ENCODE peak calls at places on chromosomes 2 and 18, in six cellular contexts. Q, K, F, H, G and C are unnamed samples. For H3K27me3, the result is how much of the 10 kb centered on the place peaks cover.

GRCh38 chr2:166126014-166126639 is 1.7 kb downstream of the SCN1A start:
- DNase-seq in Q (no peak), G (no peak), K (no peak), H (no peak), F (no peak), C (no peak)

GRCh38 chr2:225756198-225756597 is 356.7 kb downstream of the NYAP2 start:
- DNase-seq in H (no peak), K (no peak), F (no peak), Q (peak), G (no peak), C (no peak)

GRCh38 chr2:10378189-10378588 is 69.9 kb downstream of the ODC1 start:
- DNase-seq in F (no peak), K (no peak), Q (peak), G (no peak), H (no peak), C (no peak)

GRCh38 chr2:28469304-28469703 is 26.6 kb upstream of the PLB1 start:
- DNase-seq in G (no peak), H (no peak), K (no peak), Q (no peak), F (peak), C (no peak)

GRCh38 chr2:38386377-38386776 is 9.3 kb upstream of the ATL2 start:
- DNase-seq in F (no peak), G (no peak), H (no peak), Q (no peak), K (no peak), C (no peak)

GRCh38 chr18:35024965-35025364 is 16.2 kb upstream of the MAPRE2 start:
- DNase-seq in F (peak), G (peak), K (peak), H (no peak), Q (no peak), C (peak)

GRCh38 chr18:25016181-25016580 is 335.8 kb downstream of the ZNF521 start:
- DNase-seq in F (no peak), Q (no peak), H (no peak), G (no peak), K (no peak), C (no peak)

GRCh38 chr2:150476213-150476740 is 11.2 kb downstream of the RND3 start:
- DNase-seq in K (no peak), H (no peak), Q (no peak), G (no peak), F (peak), C (no peak)

GRCh38 chr18:21693322-21693721 is 11.3 kb downstream of the ABHD3 start:
- DNase-seq in F (no peak), G (no peak), Q (no peak), H (no peak), K (no peak), C (no peak)

GRCh38 chr18:46073474-46074331 is 1.6 kb upstream of the PSTPIP2 start:
- DNase-seq in K (peak), Q (peak), G (no peak), F (peak), H (no peak), C (peak)

GRCh38 chr2:148643421-148643820 is 1.1 kb upstream of the EPC2 start:
- DNase-seq in F (no peak), H (no peak), K (no peak), G (no peak), Q (no peak), C (no peak)

GRCh38 chr2:142907653-142908052 is 30.2 kb downstream of the KYNU start:
- DNase-seq in H (no peak), Q (no peak), G (no peak), K (no peak), F (no peak), C (no peak)

GRCh38 chr2:168915433-168916328 is 14.6 kb downstream of the G6PC2 start:
- DNase-seq in Q (peak), F (no peak), K (no peak), H (no peak), G (no peak), C (no peak)

GRCh38 chr2:145760781-145761649 is 1241.1 kb upstream of the ZEB2 start:
- DNase-seq in Q (no peak), G (no peak), H (no peak), F (peak), K (no peak), C (no peak)

GRCh38 chr18:66993492-66993891 is 389.6 kb upstream of the CDH19 start:
- DNase-seq in H (no peak), G (no peak), F (no peak), K (no peak), Q (no peak), C (no peak)

GRCh38 chr2:202185816-202186221 is 52.6 kb downstream of the SUMO1 start:
- DNase-seq in K (no peak), G (no peak), Q (no peak), H (no peak), F (peak), C (no peak)

GRCh38 chr18:62486290-62486964 is 36.4 kb upstream of the ZCCHC2 start:
- DNase-seq in Q (no peak), F (peak), K (no peak), G (peak), H (no peak), C (no peak)

GRCh38 chr2:45888167-45888566 is 236.7 kb downstream of the PRKCE start:
- DNase-seq in Q (no peak), K (no peak), G (no peak), H (no peak), F (peak), C (no peak)

GRCh38 chr2:226673314-226673723 is 126.3 kb downstream of the IRS1 start:
- DNase-seq in G (no peak), K (no peak), F (peak), H (no peak), Q (no peak), C (no peak)

GRCh38 chr18:57062841-57063240 is 84.0 kb upstream of the BOD1L2 start:
- DNase-seq in G (no peak), K (no peak), Q (no peak), F (no peak), H (peak), C (no peak)

GRCh38 chr2:113842919-113843736 is 46.8 kb upstream of the ACTR3 start:
- DNase-seq in F (peak), H (no peak), K (no peak), Q (no peak), G (no peak), C (no peak)

GRCh38 chr18:57813245-57813644 is 10.1 kb upstream of the ATP8B1 start:
- DNase-seq in G (no peak), Q (no peak), K (no peak), F (peak), H (no peak), C (no peak)

GRCh38 chr2:190435031-190435677 is 27.0 kb downstream of the MFSD6 start:
- DNase-seq in G (no peak), H (no peak), Q (no peak), F (no peak), K (no peak), C (no peak)

GRCh38 chr2:239161711-239162140 is 239.1 kb downstream of the HDAC4 start:
- DNase-seq in G (no peak), K (peak), Q (no peak), H (no peak), F (no peak), C (no peak)

GRCh38 chr2:85854897-85855296 is 33.9 kb downstream of the ST3GAL5 start:
- DNase-seq in K (no peak), H (no peak), F (no peak), Q (no peak), G (no peak), C (no peak)

GRCh38 chr2:100140582-100140981 is 1.8 kb downstream of the AFF3 start:
- DNase-seq in K (no peak), G (no peak), Q (no peak), F (no peak), H (no peak), C (no peak)

GRCh38 chr2:38528008-38528442 is 74.7 kb downstream of the HNRNPLL start:
- DNase-seq in K (peak), G (no peak), F (peak), Q (no peak), H (peak), C (no peak)

GRCh38 chr2:27494284-27494943 is 586 bp downstream of the FNDC4 start:
- DNase-seq in H (peak), K (peak), F (peak), Q (no peak), G (no peak), C (no peak)

GRCh38 chr2:46231721-46232120 is 65.5 kb upstream of the EPAS1 start:
- DNase-seq in H (no peak), K (no peak), G (no peak), F (no peak), Q (no peak), C (no peak)

GRCh38 chr2:20474757-20475566 is 28.1 kb downstream of the RHOB start:
- DNase-seq in G (no peak), F (no peak), H (no peak), Q (no peak), K (peak), C (no peak)

GRCh38 chr2:168198476-168199192 is 48.8 kb downstream of the STK39 start:
- DNase-seq in G (no peak), Q (no peak), K (no peak), H (no peak), F (peak), C (no peak)

GRCh38 chr2:144519934-144520717 is at the start of gene ZEB2:
- DNase-seq in H (peak), F (peak), Q (no peak), K (peak), G (no peak), C (no peak)

GRCh38 chr2:238143239-238143951 is 4.9 kb downstream of the KLHL30 start:
- DNase-seq in Q (no peak), H (no peak), F (peak), G (no peak), K (no peak), C (no peak)

GRCh38 chr2:38163006-38163405 is 87.1 kb upstream of the CYP1B1 start:
- DNase-seq in F (no peak), H (no peak), Q (no peak), G (no peak), K (no peak), C (no peak)

GRCh38 chr18:72871091-72871490 is 3.3 kb upstream of the NETO1 start:
- DNase-seq in G (no peak), H (no peak), K (no peak), Q (no peak), F (peak), C (no peak)

GRCh38 chr18:72867721-72868665 is at the start of gene NETO1:
- DNase-seq in H (peak), K (no peak), Q (no peak), F (no peak), G (no peak), C (no peak)

GRCh38 chr18:72869786-72870185 is 2.0 kb upstream of the NETO1 start:
- DNase-seq in Q (no peak), F (no peak), K (no peak), H (peak), G (no peak), C (no peak)

GRCh38 chr18:72866901-72867701 is 686 bp downstream of the NETO1 start:
- DNase-seq in G (no peak), Q (no peak), F (no peak), K (no peak), H (peak), C (no peak)

GRCh38 chr18:72868666-72869661 is 1.2 kb upstream of the NETO1 start:
- DNase-seq in F (no peak), H (peak), G (no peak), Q (no peak), K (no peak), C (no peak)
- H3K27me3 ChIP-seq in F (under half), H (under half), G (under half), Q (under half), K (under half), C (under half)

GRCh38 chr2:56331810-56332209 is 148.0 kb downstream of the CCDC85A start:
- DNase-seq in G (no peak), Q (no peak), F (no peak), H (no peak), K (no peak), C (no peak)

GRCh38 chr2:56325661-56326345 is 142.0 kb downstream of the CCDC85A start:
- DNase-seq in F (no peak), Q (peak), H (no peak), G (no peak), K (no peak), C (no peak)

DNA sequence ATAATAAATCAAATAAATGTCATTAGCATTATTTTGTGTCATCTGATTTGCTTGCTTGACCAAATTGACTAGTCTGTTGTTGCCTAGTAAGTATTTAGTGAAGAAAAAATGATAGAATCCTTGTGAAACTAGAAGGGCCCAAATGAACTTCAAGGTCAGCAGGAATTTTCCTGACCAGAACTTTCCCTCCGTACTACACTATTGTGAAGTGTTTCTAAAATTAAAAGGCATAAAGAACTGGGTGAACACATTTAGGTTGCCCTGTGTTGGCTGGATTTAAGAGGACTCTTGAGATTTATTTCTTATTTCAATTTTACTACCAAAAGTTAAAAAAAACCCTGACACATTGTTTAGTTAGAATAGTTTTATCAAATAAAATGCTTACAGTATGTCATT is 142.6 kb downstream of the CCDC85A start:
- DNase-seq in Q (no peak), H (no peak), G (no peak), F (no peak), K (no peak), C (no peak)
- H3K27ac ChIP-seq in Q (no peak), H (no peak), G (no peak), F (no peak), K (no peak), C (no peak)

GRCh38 chr2:210762604-210763588 is 206.5 kb downstream of the CPS1 start:
- DNase-seq in Q (no peak), F (no peak), G (no peak), H (peak), K (no peak), C (no peak)

GRCh38 chr2:210768329-210768910 is 212.0 kb downstream of the CPS1 start:
- DNase-seq in Q (no peak), F (no peak), G (no peak), H (no peak), K (no peak), C (no peak)
- H3K27me3 ChIP-seq in Q (under half), F (under half), G (under half), H (under half), K (under half), C (under half)

DNA sequence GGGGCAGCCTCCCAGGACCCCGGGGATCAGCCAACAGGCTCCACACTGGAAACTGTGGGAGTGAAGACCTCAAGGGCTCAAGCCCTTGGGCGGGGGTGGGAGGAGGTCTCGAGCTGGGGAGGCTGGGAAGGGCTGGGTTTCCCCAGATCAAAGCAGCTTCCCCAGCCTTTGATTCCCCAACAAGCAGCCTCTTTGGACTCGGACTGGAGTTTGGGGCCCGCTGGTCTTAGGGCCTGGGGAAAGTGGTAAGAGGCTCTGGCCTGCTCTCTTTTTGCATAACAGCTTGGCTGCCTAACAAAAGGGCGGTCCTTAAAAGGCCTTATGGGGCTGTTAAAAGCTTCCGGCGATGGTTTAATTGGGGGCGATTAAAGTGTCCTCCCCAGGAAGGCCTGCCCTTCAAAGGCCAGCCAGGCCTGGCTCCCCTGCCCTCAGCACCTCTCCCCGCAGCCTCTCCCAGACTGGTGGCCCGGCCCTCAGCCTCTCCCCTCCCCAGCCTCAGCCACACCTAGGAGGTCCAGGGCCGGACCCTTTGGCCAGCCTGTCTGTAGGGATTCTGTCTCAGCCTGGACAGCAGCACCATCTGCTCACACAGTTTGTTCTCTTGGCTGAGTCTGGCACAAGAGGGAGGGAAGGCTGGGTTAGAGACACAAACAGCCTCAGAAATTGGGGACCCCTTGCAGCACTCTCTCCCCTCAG is 39.6 kb downstream of the ZFP36L2 start:
- DNase-seq in G (no peak), K (peak), Q (no peak), H (peak), F (no peak), C (no peak)
- H3K27ac ChIP-seq in G (peak), K (peak), Q (no peak), H (no peak), F (no peak), C (peak)

DNA sequence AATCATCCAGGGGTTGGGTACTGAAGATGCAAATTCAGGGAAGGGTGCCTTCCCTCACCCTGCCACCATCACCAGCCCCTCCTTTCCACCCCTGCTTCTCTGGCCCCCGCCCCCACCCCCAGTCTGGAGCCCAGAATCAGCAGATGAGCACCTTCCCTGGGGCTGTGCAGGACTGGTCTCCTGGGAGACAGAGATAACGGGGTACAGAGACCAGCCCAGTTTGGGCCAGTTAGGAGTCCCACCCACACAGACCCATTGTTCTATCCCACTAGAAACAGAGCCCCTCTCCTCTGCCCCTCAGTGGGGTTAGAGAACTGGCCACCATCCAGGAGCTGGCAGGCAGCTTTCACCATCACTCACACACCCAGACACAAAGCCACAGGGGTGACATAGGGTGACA is 4.5 kb upstream of the CRYBA2 start:
- DNase-seq in H (no peak), G (no peak), Q (no peak), K (no peak), F (no peak), C (no peak)
- H3K27me3 ChIP-seq in H (half or more), G (under half), Q (half or more), K (under half), F (half or more), C (under half)